ENCODE peak calls at places on chromosome 18, in seven cellular contexts. Z is mesenchymal stem cell, K is IMR-90, U is H1, T is neuronal stem cell, L is trophoblast cell, O is mesendoderm. W is an unnamed sample.

GRCh38 chr18:45456076-45457066 is 158.9 kb upstream of the SLC14A2 start:
- DNase-seq in K (no peak), O (peak), U (no peak), T (no peak), Z (no peak), L (peak), W (no peak)

GRCh38 chr18:44672506-44672905 is 8.2 kb upstream of the SETBP1 start:
- DNase-seq in U (no peak), T (no peak), Z (no peak), K (no peak), O (peak), L (peak), W (no peak)

GRCh38 chr18:47204908-47205522 is 28.9 kb upstream of the IER3IP1 start:
- DNase-seq in U (peak), L (peak), O (peak), K (peak), Z (peak), T (no peak), W (peak)

GRCh38 chr18:76405761-76406356 is 89.2 kb downstream of the ZNF516 start:
- DNase-seq in U (peak), O (peak), Z (peak), K (peak), T (peak), L (peak), W (peak)

GRCh38 chr18:8031496-8031895 is 464.4 kb downstream of the PTPRM start:
- DNase-seq in L (no peak), O (no peak), K (no peak), T (no peak), U (no peak), Z (no peak), W (no peak)

GRCh38 chr18:49011291-49011746 is 60.6 kb upstream of the SMAD7 start:
- DNase-seq in U (no peak), Z (no peak), T (no peak), K (no peak), O (no peak), L (peak), W (peak)

GRCh38 chr18:75075429-75075841 is 133.5 kb downstream of the PTGR3 start:
- DNase-seq in K (no peak), L (no peak), U (no peak), Z (no peak), O (no peak), T (no peak), W (no peak)

GRCh38 chr18:77138270-77138669 is 5.7 kb upstream of the MBP start:
- DNase-seq in U (no peak), K (no peak), Z (no peak), O (no peak), L (no peak), T (no peak), W (no peak)

GRCh38 chr18:41389936-41390667 is 564.9 kb upstream of the PIK3C3 start:
- DNase-seq in O (no peak), K (no peak), Z (peak), U (no peak), T (no peak), L (no peak), W (no peak)

GRCh38 chr18:45320724-45321123 is 294.6 kb upstream of the SLC14A2 start:
- DNase-seq in U (no peak), Z (peak), K (no peak), O (peak), T (no peak), L (no peak), W (no peak)

GRCh38 chr18:2683055-2683454 is 27.5 kb downstream of the SMCHD1 start:
- DNase-seq in T (no peak), U (no peak), L (no peak), O (no peak), Z (no peak), K (no peak), W (no peak)

GRCh38 chr18:52339891-52340371 is at the start of gene DCC:
- DNase-seq in L (no peak), T (peak), K (peak), U (peak), Z (peak), O (peak), W (peak)

GRCh38 chr18:35588122-35588521 is 6.6 kb downstream of the GALNT1 start:
- DNase-seq in T (no peak), L (no peak), O (no peak), U (no peak), K (no peak), Z (no peak), W (no peak)

GRCh38 chr18:60411715-60412114 is 39.1 kb upstream of the MC4R start:
- DNase-seq in L (peak), Z (no peak), O (peak), U (no peak), K (no peak), T (no peak), W (peak)

GRCh38 chr18:79982736-79983135 is 5.6 kb downstream of the TXNL4A start:
- DNase-seq in U (no peak), O (peak), L (no peak), K (peak), T (no peak), Z (peak), W (no peak)

GRCh38 chr18:63302647-63303405 is 16.7 kb downstream of the BCL2 start:
- DNase-seq in K (no peak), U (no peak), Z (no peak), L (no peak), O (no peak), T (no peak), W (no peak)

GRCh38 chr18:23998811-23999210 is 15.7 kb upstream of the TTC39C start:
- DNase-seq in K (no peak), U (no peak), Z (no peak), T (no peak), O (no peak), L (no peak), W (no peak)

GRCh38 chr18:22394428-22394827 is 23.3 kb downstream of the CTAGE1 start:
- DNase-seq in T (no peak), U (no peak), O (no peak), Z (no peak), L (no peak), K (no peak), W (no peak)

GRCh38 chr18:23365602-23366001 is 87.5 kb upstream of the RIOK3 start:
- DNase-seq in T (no peak), L (no peak), O (no peak), Z (peak), K (peak), U (no peak), W (no peak)

GRCh38 chr18:46452820-46453219 is 204.2 kb downstream of the LOXHD1 start:
- DNase-seq in L (no peak), U (no peak), K (peak), Z (no peak), T (no peak), O (no peak), W (no peak)

GRCh38 chr18:39796413-39796812 is 2158.6 kb upstream of the PIK3C3 start:
- DNase-seq in L (no peak), U (no peak), K (no peak), T (no peak), O (no peak), Z (peak), W (no peak)

GRCh38 chr18:44590976-44591375 is 89.7 kb upstream of the SETBP1 start:
- DNase-seq in L (no peak), U (no peak), O (no peak), T (no peak), Z (no peak), K (no peak), W (no peak)

GRCh38 chr18:14930076-14930475 is 182.1 kb downstream of the ANKRD30B start:
- DNase-seq in T (no peak), Z (no peak), L (no peak), K (no peak), U (no peak), O (no peak), W (no peak)

GRCh38 chr18:11654736-11655604 is 34.1 kb upstream of the GNAL start:
- DNase-seq in T (peak), Z (peak), O (peak), K (peak), U (peak), L (no peak), W (peak)

GRCh38 chr18:72541871-72542690 is 2.1 kb downstream of the CBLN2 start:
- DNase-seq in K (no peak), U (peak), L (no peak), O (peak), T (peak), Z (no peak), W (peak)

GRCh38 chr18:67145586-67146292 is 370.8 kb downstream of the DSEL start:
- DNase-seq in U (no peak), O (no peak), K (no peak), T (no peak), L (no peak), Z (no peak), W (no peak)

GRCh38 chr18:67771271-67771670 is 254.8 kb upstream of the DSEL start:
- DNase-seq in K (peak), O (no peak), T (no peak), L (no peak), U (no peak), Z (peak), W (no peak)

GRCh38 chr18:7921938-7922587 is 354.9 kb downstream of the PTPRM start:
- DNase-seq in L (no peak), U (no peak), K (peak), O (no peak), Z (peak), T (no peak), W (no peak)

GRCh38 chr18:49015886-49016647 is 65.3 kb upstream of the SMAD7 start:
- DNase-seq in O (no peak), T (no peak), K (no peak), Z (no peak), U (peak), L (no peak), W (no peak)

GRCh38 chr18:37160038-37160745 is 331.3 kb downstream of the KIAA1328 start:
- DNase-seq in U (no peak), T (no peak), K (no peak), L (no peak), O (no peak), Z (no peak), W (no peak)

GRCh38 chr18:12652861-12653401 is 5.0 kb downstream of the SPIRE1 start:
- DNase-seq in U (no peak), T (no peak), L (no peak), K (peak), O (no peak), Z (peak), W (no peak)

DNA sequence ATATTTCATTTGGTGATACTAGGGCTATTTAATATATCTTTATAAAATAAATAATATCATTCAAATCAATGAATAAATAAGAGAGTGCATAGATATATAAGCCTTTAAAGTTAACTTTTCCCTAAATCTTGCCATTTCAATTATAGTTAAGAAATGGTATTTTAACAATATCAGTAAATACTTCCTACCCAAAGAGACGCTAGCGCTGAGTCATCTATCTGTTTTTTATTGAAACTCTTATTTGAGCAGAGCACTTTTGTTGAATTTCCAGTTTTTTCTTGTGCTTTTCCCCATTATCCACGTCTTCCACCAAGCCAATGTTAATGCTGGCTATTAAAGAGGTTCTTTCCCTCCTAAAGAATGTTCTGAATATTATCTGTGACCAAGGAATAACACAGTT is 639.3 kb downstream of the DSC3 start:
- DNase-seq in L (no peak), Z (no peak), U (no peak), T (no peak), O (no peak), K (no peak), W (no peak)
- H4K8ac ChIP-seq in L (no peak), Z (no peak), U (no peak), T (no peak), O (no peak), K (no peak), W (no peak)

GRCh38 chr18:26439537-26439936 is 108.8 kb downstream of the KCTD1 start:
- DNase-seq in T (no peak), Z (no peak), L (no peak), O (no peak), K (no peak), U (no peak), W (peak)
- H2BK120ac ChIP-seq in T (no peak), Z (no peak), L (no peak), O (no peak), K (no peak), U (no peak), W (no peak)

GRCh38 chr18:50886914-50887313 is 8.0 kb downstream of the ME2 start:
- DNase-seq in T (no peak), L (no peak), K (no peak), U (no peak), O (no peak), Z (no peak), W (no peak)
- H2AK5ac ChIP-seq in T (no peak), L (no peak), K (no peak), U (no peak), O (no peak), Z (no peak), W (no peak)

DNA sequence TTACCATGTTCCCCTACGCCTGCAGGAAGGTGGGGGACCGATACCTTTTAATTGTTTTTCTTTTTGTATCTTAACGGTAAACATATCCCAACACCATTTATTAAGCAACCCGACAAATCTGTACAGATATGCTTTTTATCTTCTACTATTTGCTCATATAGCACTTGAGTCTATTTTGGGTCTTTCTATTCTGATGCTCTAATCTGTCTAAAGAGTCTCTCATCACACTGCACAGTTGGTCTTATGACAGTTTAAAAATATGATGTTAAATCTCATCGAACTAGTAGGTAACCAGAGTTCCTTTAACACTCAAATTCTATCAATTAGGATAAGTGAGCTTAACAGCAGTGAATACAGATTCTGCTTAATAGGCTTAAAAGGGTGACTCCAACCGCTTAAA is 111.6 kb downstream of the SOCS6 start:
- DNase-seq in T (no peak), L (no peak), K (no peak), Z (no peak), U (no peak), O (no peak), W (no peak)
- H4K8ac ChIP-seq in T (no peak), L (no peak), K (no peak), Z (no peak), U (no peak), O (no peak), W (no peak)

DNA sequence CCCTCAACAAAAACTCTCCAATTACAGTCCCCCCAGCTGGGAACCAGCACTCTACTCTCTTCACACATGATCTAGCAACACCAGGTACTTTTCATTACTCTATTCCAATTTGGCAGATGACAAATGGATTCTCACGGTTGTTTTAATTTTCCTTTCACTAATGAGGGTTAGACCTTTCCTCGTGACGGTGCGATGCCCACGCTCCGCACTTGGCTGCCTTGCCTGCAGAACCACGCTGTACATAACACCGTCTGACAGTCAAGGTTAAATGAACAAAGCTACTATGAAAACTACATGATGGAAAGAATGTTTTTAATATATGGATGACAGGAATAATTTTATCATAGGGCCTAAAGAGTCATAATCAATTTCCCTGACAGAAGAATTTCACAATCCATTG is 141.5 kb downstream of the FBXO15 start:
- DNase-seq in T (no peak), K (no peak), Z (no peak), L (no peak), O (no peak), U (no peak), W (no peak)
- H2BK120ac ChIP-seq in T (no peak), K (no peak), Z (no peak), L (no peak), O (no peak), U (no peak), W (no peak)

W was measured in H9.